ENCODE peak calls at places on chromosomes 7 and 10, in ten cellular contexts. Y, H, D, C, J, A, K, P, E and B are unnamed samples.

GRCh38 chr7:33773053-33773452 is 132.3 kb upstream of the BMPER start:
- DNase-seq in Y (no peak), H (no peak), D (no peak), C (no peak), J (peak; percentile 76), A (no peak), K (no peak), P (no peak), E (no peak), B (no peak)

GRCh38 chr10:122237326-122237725 is 33.8 kb upstream of the BTBD16 start:
- DNase-seq in Y (no peak), H (no peak), D (no peak), C (no peak), J (no peak), A (no peak), K (no peak), P (no peak), E (no peak), B (no peak)

GRCh38 chr10:100802607-100803006 is 57.2 kb downstream of the PAX2 start:
- DNase-seq in Y (no peak), H (no peak), D (no peak), C (no peak), J (no peak), A (no peak), K (no peak), P (no peak), E (no peak), B (no peak)

GRCh38 chr10:14429043-14429713 is 98.5 kb upstream of the FRMD4A start:
- DNase-seq in Y (peak; percentile 28), H (no peak), D (no peak), C (no peak), J (no peak), A (no peak), K (no peak), P (no peak), E (no peak), B (no peak)

GRCh38 chr10:125441151-125441550 is 241.8 kb downstream of the TEX36 start:
- DNase-seq in Y (no peak), H (no peak), D (no peak), C (no peak), J (peak; percentile 72), A (no peak), K (no peak), P (no peak), E (no peak), B (no peak)

GRCh38 chr7:36273836-36274235 is 115.8 kb upstream of the ANLN start:
- DNase-seq in Y (no peak), H (no peak), D (no peak), C (no peak), J (no peak), A (no peak), K (no peak), P (no peak), E (no peak), B (no peak)

GRCh38 chr10:97196213-97197029 is 10.7 kb upstream of the SLIT1 start:
- DNase-seq in Y (peak; percentile 95), H (peak; percentile 80), D (peak; percentile 73), C (peak; percentile 37), J (peak; percentile 80), A (peak; percentile 54), K (peak; percentile 46), P (peak; percentile 67), E (no peak), B (peak; percentile 87)

GRCh38 chr10:132967540-132967939 is 25.2 kb upstream of the CFAP46 start:
- DNase-seq in Y (no peak), H (no peak), D (no peak), C (no peak), J (no peak), A (no peak), K (no peak), P (no peak), E (no peak), B (no peak)

GRCh38 chr10:48632166-48632565 is 27.3 kb upstream of the ARHGAP22 start:
- DNase-seq in Y (no peak), H (no peak), D (no peak), C (no peak), J (no peak), A (no peak), K (no peak), P (no peak), E (no peak), B (no peak)

GRCh38 chr7:79334841-79335240 is 118.6 kb downstream of the MAGI2 start:
- DNase-seq in Y (no peak), H (no peak), D (no peak), C (no peak), J (peak; percentile 6), A (no peak), K (no peak), P (no peak), E (no peak), B (no peak)

GRCh38 chr7:54906963-54907362 is 111.9 kb upstream of the EGFR start:
- DNase-seq in Y (no peak), H (no peak), D (no peak), C (no peak), J (peak; percentile 14), A (no peak), K (no peak), P (no peak), E (no peak), B (no peak)

GRCh38 chr7:29878081-29878688 is 71.9 kb downstream of the WIPF3 start:
- DNase-seq in Y (no peak), H (no peak), D (peak; percentile 26), C (peak; percentile 50), J (peak; percentile 72), A (no peak), K (no peak), P (peak; percentile 39), E (peak; percentile 21), B (no peak)

GRCh38 chr10:63651864-63652263 is 130.7 kb downstream of the REEP3 start:
- DNase-seq in Y (no peak), H (no peak), D (no peak), C (no peak), J (no peak), A (no peak), K (no peak), P (no peak), E (no peak), B (no peak)

GRCh38 chr7:1956141-1956540 is 276.6 kb downstream of the MAD1L1 start:
- DNase-seq in Y (no peak), H (peak; percentile 56), D (no peak), C (no peak), J (no peak), A (no peak), K (no peak), P (no peak), E (no peak), B (no peak)

GRCh38 chr7:82175319-82175718 is 268.3 kb downstream of the CACNA2D1 start:
- DNase-seq in Y (no peak), H (no peak), D (no peak), C (no peak), J (no peak), A (no peak), K (no peak), P (no peak), E (no peak), B (no peak)

GRCh38 chr7:82173400-82174021 is 270.1 kb downstream of the CACNA2D1 start:
- DNase-seq in Y (no peak), H (no peak), D (no peak), C (no peak), J (no peak), A (no peak), K (no peak), P (no peak), E (no peak), B (no peak)

GRCh38 chr7:82172896-82173295 is 270.7 kb downstream of the CACNA2D1 start:
- DNase-seq in Y (no peak), H (no peak), D (no peak), C (no peak), J (peak; percentile 8), A (no peak), K (no peak), P (peak; percentile 30), E (no peak), B (no peak)

GRCh38 chr7:82167568-82168314 is 275.8 kb downstream of the CACNA2D1 start:
- DNase-seq in Y (no peak), H (no peak), D (no peak), C (no peak), J (no peak), A (no peak), K (no peak), P (peak; percentile 65), E (no peak), B (no peak)

DNA sequence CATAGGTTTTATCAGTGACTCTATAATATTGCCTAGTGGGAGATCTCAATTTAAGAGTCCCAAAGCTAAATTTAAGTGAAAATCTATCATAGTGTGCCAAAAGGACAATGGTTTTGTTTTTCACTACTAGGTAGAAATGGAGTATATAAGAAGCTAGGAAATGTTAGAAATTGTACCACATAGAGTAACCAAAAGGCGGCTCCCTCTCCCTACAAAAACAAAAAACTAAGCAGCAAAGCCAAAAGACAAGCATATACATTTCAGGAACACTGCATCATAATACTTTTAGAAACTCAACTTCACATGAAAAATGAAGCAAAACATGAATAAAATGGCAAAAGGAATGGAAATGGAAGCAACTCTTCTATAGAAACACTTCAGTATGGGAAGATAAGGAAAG is 271.6 kb downstream of the CACNA2D1 start:
- DNase-seq in Y (no peak), H (no peak), D (no peak), C (no peak), J (no peak), A (no peak), K (no peak), P (no peak), E (no peak), B (no peak)
- TF ChIP-seq CTCF in Y (peak; percentile 40), H (no peak), D (no peak), C (no peak), J (no peak), A (no peak), K (no peak), P (peak; percentile 23), E (no peak), B (no peak)

GRCh38 chr10:94320285-94320914 is 42.3 kb downstream of the NOC3L start:
- DNase-seq in Y (peak; percentile 81), H (no peak), D (peak; percentile 77), C (peak; percentile 73), J (peak; percentile 81), A (peak; percentile 70), K (peak; percentile 49), P (peak; percentile 61), E (peak; percentile 40), B (peak; percentile 47)
- TF ChIP-seq CTCF in Y (peak; percentile 93), H (peak; percentile 76), D (peak; percentile 82), C (peak; percentile 76), J (peak; percentile 64), A (peak; percentile 95), K (peak; percentile 70), P (peak; percentile 96), E (peak; percentile 76), B (peak; percentile 76)

DNA sequence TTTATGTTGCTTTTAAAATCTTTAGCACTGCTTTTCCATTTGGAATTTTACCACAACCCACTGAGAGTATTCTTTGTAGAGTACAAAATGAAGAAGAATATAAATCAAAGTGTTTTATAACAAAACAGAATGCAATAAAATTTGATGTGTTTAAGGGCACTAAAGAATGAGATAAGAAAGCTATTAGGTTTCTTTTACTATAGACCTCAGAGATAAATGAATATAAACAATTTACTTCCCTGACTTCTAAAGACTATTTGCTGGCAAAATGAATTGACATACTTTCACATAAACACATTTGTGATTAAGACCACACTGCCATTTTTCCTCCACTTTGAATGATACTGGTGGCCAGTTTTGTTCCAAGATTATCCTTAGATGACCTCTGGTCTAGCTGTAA is 124.5 kb downstream of the ITGA8 start:
- DNase-seq in Y (no peak), H (no peak), D (no peak), C (no peak), J (no peak), A (no peak), K (no peak), P (no peak), E (no peak), B (no peak)
- TF ChIP-seq CTCF in Y (no peak), H (no peak), D (no peak), C (no peak), J (no peak), A (no peak), K (no peak), P (no peak), E (no peak), B (no peak)

GRCh38 chr7:109322833-109323232 is 753.2 kb downstream of the DNAJB9 start:
- DNase-seq in Y (no peak), H (no peak), D (no peak), C (no peak), J (no peak), A (no peak), K (no peak), P (peak; percentile 1), E (no peak), B (no peak)
- TF ChIP-seq CTCF in Y (peak; percentile 12), H (no peak), D (no peak), C (no peak), J (no peak), A (no peak), K (no peak), P (no peak), E (no peak), B (no peak)